ENCODE peak calls at places on chromosomes 5 and 9, in nine cellular contexts. V is adrenal gland, D is IMR-90, K is sigmoid colon, N is heart left ventricle, H is breast epithelium, Q is lower leg skin, U is right lobe of liver, J is stomach. F is an unnamed sample.

GRCh38 chr5:174917976-174918554 is 193.7 kb downstream of the MSX2 start:
- DNase-seq in V (no peak), Q (no peak), J (no peak), N (no peak), H (peak), D (no peak), K (no peak), U (no peak), F (no peak)

GRCh38 chr5:97124335-97124734 is 18.1 kb downstream of the LIX1 start:
- DNase-seq in Q (no peak), K (no peak), D (no peak), J (no peak), U (no peak), H (no peak), N (no peak), V (no peak), F (no peak)

GRCh38 chr5:10315824-10316509 is 8.3 kb upstream of the CMBL start:
- DNase-seq in K (peak), J (no peak), U (no peak), N (no peak), Q (no peak), H (no peak), V (no peak), D (no peak), F (no peak)

GRCh38 chr5:111132731-111133435 is 40.7 kb downstream of the WDR36 start:
- DNase-seq in K (no peak), V (no peak), Q (no peak), U (no peak), N (no peak), H (no peak), J (no peak), D (no peak), F (no peak)

GRCh38 chr9:129174724-129175514 is 3.1 kb downstream of the IER5L start:
- DNase-seq in H (peak), Q (peak), V (peak), J (peak), U (peak), N (peak), K (peak), D (peak), F (peak)

GRCh38 chr9:567128-567745 is 274.3 kb upstream of the DMRT1 start:
- DNase-seq in U (no peak), J (no peak), H (no peak), V (no peak), Q (no peak), K (no peak), D (no peak), N (no peak), F (no peak)

GRCh38 chr9:32783168-32783891 is at the start of gene TMEM215:
- DNase-seq in N (peak), V (no peak), H (no peak), D (no peak), J (no peak), K (no peak), Q (no peak), U (peak), F (no peak)

GRCh38 chr5:56070795-56071539 is 76.2 kb upstream of the IL6ST start:
- DNase-seq in D (no peak), Q (no peak), K (no peak), H (no peak), N (no peak), U (no peak), V (no peak), J (no peak), F (no peak)

GRCh38 chr5:107472620-107473064 is 198.1 kb downstream of the EFNA5 start:
- DNase-seq in K (no peak), J (no peak), Q (no peak), V (no peak), D (no peak), H (no peak), U (no peak), N (no peak), F (no peak)

GRCh38 chr5:155189981-155190380 is 176.4 kb downstream of the KIF4B start:
- DNase-seq in K (no peak), V (no peak), Q (no peak), J (no peak), U (no peak), N (no peak), H (no peak), D (no peak), F (no peak)

GRCh38 chr5:58891072-58891970 is 308.4 kb downstream of the RAB3C start:
- DNase-seq in J (peak), D (peak), K (peak), Q (peak), N (peak), V (peak), H (peak), U (peak), F (peak)

GRCh38 chr9:76585487-76586459 is 126.8 kb downstream of the GCNT1 start:
- DNase-seq in V (no peak), H (no peak), Q (no peak), K (no peak), U (no peak), N (no peak), J (no peak), D (no peak), F (no peak)

GRCh38 chr9:101486693-101487442 is 46.8 kb upstream of the RNF20 start:
- DNase-seq in K (peak), U (peak), H (no peak), V (peak), Q (peak), J (peak), D (peak), N (peak), F (no peak)

GRCh38 chr5:176413255-176413565 is 3.1 kb downstream of the CLTB start:
- DNase-seq in D (no peak), U (no peak), K (no peak), Q (peak), H (no peak), J (no peak), V (peak), N (no peak), F (no peak)

GRCh38 chr5:28766565-28767158 is 1728.3 kb upstream of the CDH9 start:
- DNase-seq in N (no peak), D (peak), J (no peak), Q (no peak), H (no peak), U (no peak), K (no peak), V (peak), F (no peak)

GRCh38 chr9:82882744-82883143 is 180.2 kb downstream of the RASEF start:
- DNase-seq in K (no peak), V (no peak), U (no peak), J (no peak), D (no peak), Q (no peak), N (no peak), H (no peak), F (no peak)

GRCh38 chr9:132699926-132700325 is 29.7 kb downstream of the GTF3C4 start:
- DNase-seq in K (no peak), V (no peak), N (no peak), Q (no peak), U (no peak), H (no peak), D (peak), J (no peak), F (no peak)

GRCh38 chr5:92838253-92838652 is 742.8 kb downstream of the NR2F1-AS1 start:
- DNase-seq in H (no peak), N (no peak), D (no peak), V (no peak), K (no peak), J (no peak), U (no peak), Q (no peak), F (no peak)

GRCh38 chr9:92147030-92147853 is 32.0 kb upstream of the SPTLC1 start:
- DNase-seq in J (no peak), H (no peak), K (peak), U (no peak), D (peak), V (peak), Q (no peak), N (no peak), F (peak)

GRCh38 chr5:124124711-124125229 is 612.8 kb downstream of the CSNK1G3 start:
- DNase-seq in V (no peak), J (no peak), H (no peak), Q (no peak), K (no peak), N (no peak), U (no peak), D (peak), F (no peak)

GRCh38 chr9:73065439-73065838 is 86.2 kb upstream of the ANXA1 start:
- DNase-seq in J (no peak), K (no peak), U (no peak), V (no peak), H (no peak), Q (no peak), N (peak), D (no peak), F (no peak)

GRCh38 chr9:96148634-96149138 is 153.3 kb downstream of the HSD17B3 start:
- DNase-seq in Q (peak), U (no peak), D (no peak), H (no peak), V (no peak), J (no peak), K (peak), N (no peak), F (no peak)

GRCh38 chr9:17229945-17230560 is 95.2 kb downstream of the CNTLN start:
- DNase-seq in J (no peak), N (no peak), D (no peak), U (no peak), K (no peak), H (no peak), V (no peak), Q (no peak), F (no peak)

GRCh38 chr9:22528485-22528884 is 81.9 kb downstream of the DMRTA1 start:
- DNase-seq in D (peak), H (no peak), U (no peak), N (no peak), Q (no peak), K (no peak), J (no peak), V (no peak), F (no peak)

GRCh38 chr9:14372437-14373318 is 58.7 kb upstream of the NFIB start:
- DNase-seq in J (no peak), N (no peak), K (peak), U (no peak), V (peak), H (no peak), Q (no peak), D (peak), F (no peak)

GRCh38 chr5:34914671-34915138 is 599 bp downstream of the RAD1 start:
- DNase-seq in H (no peak), D (peak), Q (peak), V (peak), J (peak), N (no peak), U (peak), K (peak), F (no peak)

GRCh38 chr5:170896779-170897178 is 35.0 kb downstream of the RANBP17 start:
- DNase-seq in V (no peak), Q (no peak), J (peak), D (peak), H (no peak), N (no peak), K (no peak), U (no peak), F (peak)

GRCh38 chr5:18220631-18221030 is 586.4 kb downstream of the TAF11L14 start:
- DNase-seq in U (no peak), J (no peak), D (no peak), H (no peak), Q (no peak), V (no peak), N (no peak), K (no peak), F (no peak)

GRCh38 chr5:104352954-104353353 is 790.4 kb upstream of the NUDT12 start:
- DNase-seq in Q (no peak), H (no peak), U (no peak), N (no peak), J (no peak), K (no peak), D (no peak), V (no peak), F (no peak)

GRCh38 chr9:126389958-126390357 is 63.3 kb downstream of the MVB12B start:
- DNase-seq in K (no peak), D (no peak), J (no peak), H (no peak), Q (no peak), V (no peak), U (no peak), N (no peak), F (no peak)

GRCh38 chr5:13662646-13663045 is 281.8 kb downstream of the DNAH5 start:
- DNase-seq in Q (no peak), U (no peak), J (no peak), K (no peak), V (no peak), N (no peak), H (no peak), D (peak), F (no peak)

GRCh38 chr5:136730426-136730825 is 365.1 kb upstream of the TRPC7 start:
- DNase-seq in V (no peak), D (no peak), N (no peak), K (no peak), U (no peak), J (no peak), Q (no peak), H (no peak), F (no peak)

GRCh38 chr9:96061293-96061987 is 185.9 kb downstream of the ERCC6L2 start:
- DNase-seq in V (no peak), N (no peak), K (no peak), J (peak), H (no peak), Q (no peak), D (peak), U (peak), F (peak)

GRCh38 chr5:16609412-16609811 is 7.4 kb downstream of the RETREG1 start:
- DNase-seq in J (no peak), N (no peak), D (no peak), H (no peak), V (no peak), Q (no peak), U (no peak), K (no peak), F (no peak)

GRCh38 chr5:6705088-6705487 is 8.1 kb upstream of the TENT4A start:
- DNase-seq in H (no peak), K (no peak), N (no peak), Q (no peak), V (no peak), U (no peak), D (no peak), J (no peak), F (no peak)

GRCh38 chr9:85484235-85484634 is 257.5 kb downstream of the AGTPBP1 start:
- DNase-seq in U (no peak), V (no peak), H (no peak), K (no peak), D (no peak), N (no peak), J (no peak), Q (no peak), F (no peak)

GRCh38 chr9:72721086-72721485 is 199.7 kb downstream of the TMC1 start:
- DNase-seq in H (no peak), D (no peak), J (no peak), Q (no peak), U (no peak), K (no peak), V (no peak), N (no peak), F (no peak)

GRCh38 chr5:35436441-35437057 is 181.1 kb upstream of the SPEF2 start:
- DNase-seq in U (no peak), J (no peak), Q (no peak), N (no peak), K (no peak), V (peak), D (peak), H (no peak), F (peak)

DNA sequence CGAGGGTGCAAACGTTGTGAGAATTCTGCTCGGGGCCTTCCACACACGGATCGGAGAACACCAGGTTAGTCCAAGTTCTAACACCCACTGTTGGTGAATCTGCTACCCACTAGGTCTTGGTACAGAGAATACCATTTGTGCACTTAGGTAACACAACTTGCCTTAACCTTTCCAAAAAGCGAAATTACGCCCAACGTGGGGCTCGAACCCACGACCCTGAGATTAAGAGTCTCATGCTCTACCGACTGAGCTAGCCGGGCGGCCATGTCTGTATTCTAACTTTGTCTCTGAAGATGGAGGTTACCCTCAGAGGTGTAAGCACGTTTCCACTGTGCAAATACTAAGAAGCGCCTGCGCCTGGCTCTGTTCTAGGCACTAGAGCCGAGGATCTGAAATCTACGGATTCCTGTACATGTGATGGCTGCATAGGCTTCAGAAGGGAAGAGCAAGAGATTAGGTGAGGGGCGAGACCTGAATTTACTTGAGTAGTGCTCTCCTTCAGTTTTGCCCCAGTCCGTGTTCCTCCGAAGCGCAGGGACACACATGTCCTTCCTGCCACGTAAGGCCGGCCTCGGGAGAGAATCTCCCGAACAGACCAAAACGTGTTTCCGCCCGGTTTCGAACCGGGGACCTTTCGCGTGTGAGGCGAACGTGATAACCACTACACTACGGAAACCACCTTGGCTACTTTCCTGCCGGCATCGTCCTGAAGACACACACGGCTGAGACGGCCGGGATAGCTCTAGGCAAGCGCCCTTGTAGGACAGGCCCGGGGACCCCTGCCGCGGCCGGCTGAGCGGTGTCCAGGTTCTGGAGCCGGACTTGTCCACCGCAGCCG is 1.1 kb upstream of the TRIM41 start:
- DNase-seq in N (peak), V (peak), K (peak), Q (peak), U (peak), D (peak), J (peak), H (peak), F (peak)
- TF ChIP-seq POLR2A in N (no peak), V (no peak), K (no peak), Q (no peak), U (no peak), D (peak), J (no peak), H (no peak), F (peak)

DNA sequence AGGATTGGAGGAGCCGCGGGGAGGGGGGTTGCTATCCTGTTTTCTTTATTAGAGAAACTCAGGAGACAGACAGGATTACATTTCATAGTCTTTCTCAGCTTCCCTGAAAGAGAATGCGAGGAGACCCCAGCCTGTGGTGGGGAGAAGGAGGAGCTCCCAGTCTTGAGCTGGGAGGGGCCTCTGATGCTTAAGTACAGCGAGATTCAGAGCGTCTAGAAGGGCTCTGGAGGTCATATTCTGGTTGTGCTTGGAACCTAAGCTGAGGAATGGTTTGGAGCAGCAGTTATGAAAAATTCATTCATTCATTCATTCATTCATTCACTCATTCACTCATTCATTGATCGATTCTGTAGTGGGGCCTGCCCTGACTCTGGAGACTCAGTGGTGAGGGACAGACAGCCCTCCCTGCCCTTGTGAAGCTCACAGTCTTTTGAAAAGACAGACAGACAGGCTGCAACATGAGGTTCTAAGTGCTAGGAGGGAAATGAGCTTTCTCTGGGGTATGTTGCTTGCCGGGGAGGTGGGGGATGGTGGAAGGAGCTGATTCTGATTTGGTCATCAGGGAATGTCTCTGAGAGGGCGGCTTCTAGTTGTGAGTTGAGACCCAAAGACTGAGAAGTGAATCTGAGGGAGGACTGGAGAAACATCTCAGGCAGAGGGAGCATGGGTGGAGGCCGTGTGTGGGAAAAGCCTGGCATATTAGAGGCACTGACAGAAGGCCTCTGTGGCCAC is 2.5 kb upstream of the SPRY4 start:
- DNase-seq in J (no peak), U (no peak), V (no peak), K (peak), Q (peak), H (no peak), N (no peak), D (peak), F (no peak)
- TF ChIP-seq POLR2A in J (no peak), U (no peak), V (no peak), K (no peak), Q (no peak), H (no peak), N (no peak), D (peak), F (no peak)

GRCh38 chr9:137086531-137087408 is at the start of gene MAN1B1:
- DNase-seq in H (peak), U (peak), J (peak), Q (peak), D (peak), N (peak), K (peak), V (peak), F (peak)
- TF ChIP-seq POLR2A in H (peak), U (peak), J (no peak), Q (no peak), D (peak), N (peak), K (peak), V (peak), F (peak)

DNA sequence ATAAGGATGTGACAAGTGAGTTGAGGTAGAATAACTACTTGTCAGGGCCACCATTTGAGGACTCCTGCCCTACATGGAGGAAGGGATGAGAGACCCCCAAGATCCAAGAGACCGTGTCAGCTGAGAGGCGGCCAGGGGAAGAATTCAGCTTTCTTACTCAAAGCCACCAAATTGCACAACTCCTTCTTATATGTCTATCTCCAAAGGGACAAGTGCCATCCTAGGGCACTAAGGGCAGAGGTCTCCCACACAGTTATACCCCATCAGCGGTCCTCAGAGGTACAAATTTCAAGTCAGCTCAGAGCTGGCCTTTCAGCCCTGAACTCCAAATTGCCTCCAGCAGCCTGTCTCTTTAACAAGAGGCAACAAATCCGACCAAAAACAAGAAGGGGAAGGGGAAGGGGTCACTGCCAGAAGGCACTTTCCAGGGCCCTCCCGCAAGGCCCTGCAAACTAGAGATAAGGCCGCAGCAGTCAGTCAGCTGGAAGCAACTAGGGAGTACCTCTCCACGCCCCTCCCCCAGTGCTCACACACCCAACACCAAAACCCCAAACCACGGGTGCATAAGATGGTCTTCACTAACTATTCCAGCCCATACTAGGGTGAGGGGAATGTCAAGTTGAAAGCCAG is 6.1 kb upstream of the STOML2 start:
- DNase-seq in D (no peak), H (no peak), Q (peak), J (no peak), U (no peak), N (no peak), V (no peak), K (no peak), F (no peak)
- TF ChIP-seq POLR2A in D (no peak), H (no peak), Q (no peak), J (no peak), U (no peak), N (no peak), V (no peak), K (no peak), F (no peak)

DNA sequence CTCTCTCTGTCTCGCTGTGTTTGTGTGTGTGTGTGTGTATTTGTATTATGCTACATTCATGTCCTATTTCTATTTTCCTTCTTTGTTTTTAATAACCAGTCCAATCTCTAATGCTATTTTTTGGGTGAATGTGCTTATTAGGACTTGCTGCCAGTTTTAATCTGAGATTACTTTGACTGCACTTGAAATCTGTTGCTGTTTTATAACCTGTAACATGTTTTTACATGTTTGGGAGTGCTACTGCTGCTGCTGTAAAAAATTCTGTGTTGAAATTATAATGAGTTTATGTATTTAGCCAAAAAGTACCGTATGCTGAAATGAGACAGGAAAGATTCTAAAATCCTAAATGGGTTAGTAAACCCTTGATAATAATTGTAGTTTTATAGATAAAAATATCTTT is 104.7 kb upstream of the SSBP2 start:
- DNase-seq in Q (no peak), H (no peak), U (no peak), J (no peak), V (no peak), D (no peak), K (no peak), N (no peak), F (no peak)
- TF ChIP-seq POLR2A in Q (no peak), H (no peak), U (no peak), J (no peak), V (no peak), D (no peak), K (no peak), N (no peak), F (no peak)

GRCh38 chr9:136605966-136606365 is 56.8 kb upstream of the EGFL7 start:
- DNase-seq in N (no peak), V (no peak), K (peak), J (peak), D (no peak), H (no peak), Q (no peak), U (no peak), F (no peak)
- TF ChIP-seq POLR2A in N (no peak), V (no peak), K (no peak), J (no peak), D (no peak), H (no peak), Q (no peak), U (no peak), F (no peak)

F was measured in H54.